ENCODE peak calls at places on chromosomes 7 and 10, in four cellular contexts. Z is fibroblast of lung, L is stomach, T is A549. E is an unnamed sample.

GRCh38 chr7:44791278-44792219 is 4.9 kb upstream of the PPIA start:
- DNase-seq in L (no peak), T (no peak), Z (peak), E (peak)

GRCh38 chr7:20085086-20085485 is 132.1 kb downstream of the MACC1 start:
- DNase-seq in T (no peak), L (no peak), Z (peak), E (peak)

GRCh38 chr7:30923774-30924413 is 12.2 kb downstream of the AQP1 start:
- DNase-seq in L (peak), Z (no peak), T (no peak), E (no peak)

GRCh38 chr10:14556285-14556956 is 218.3 kb downstream of the FAM107B start:
- DNase-seq in L (no peak), Z (peak), T (peak), E (no peak)

GRCh38 chr10:127020260-127020659 is 115.0 kb downstream of the DOCK1 start:
- DNase-seq in Z (no peak), L (no peak), T (no peak), E (no peak)

GRCh38 chr10:119466655-119467054 is 75.9 kb downstream of the RGS10 start:
- DNase-seq in T (no peak), Z (no peak), L (no peak), E (no peak)

GRCh38 chr10:69994262-69994661 is 58.4 kb upstream of the MACROH2A2 start:
- DNase-seq in L (no peak), T (peak), Z (peak), E (peak)

GRCh38 chr7:137772748-137773147 is 74.0 kb downstream of the DGKI start:
- DNase-seq in T (no peak), Z (peak), L (no peak), E (peak)

GRCh38 chr10:79243211-79244067 is 103.8 kb upstream of the PPIF start:
- DNase-seq in Z (no peak), L (peak), T (no peak), E (no peak)

GRCh38 chr7:95509199-95509598 is 23.5 kb downstream of the ASB4 start:
- DNase-seq in L (no peak), Z (peak), T (no peak), E (peak)

GRCh38 chr10:70915806-70916205 is 27.4 kb upstream of the PCBD1 start:
- DNase-seq in T (no peak), L (no peak), Z (no peak), E (no peak)

GRCh38 chr10:62426086-62426485 is 51.9 kb downstream of the ZNF365 start:
- DNase-seq in Z (no peak), L (no peak), T (peak), E (no peak)

GRCh38 chr7:151137841-151138540 is 29.5 kb downstream of the GBX1 start:
- DNase-seq in L (no peak), Z (no peak), T (no peak), E (no peak)

GRCh38 chr10:89214766-89215165 is 7.6 kb upstream of the CH25H start:
- DNase-seq in L (no peak), T (no peak), Z (no peak), E (peak)

GRCh38 chr10:127278001-127278400 is 81.6 kb upstream of the INSYN2A start:
- DNase-seq in Z (peak), T (peak), L (no peak), E (peak)

GRCh38 chr7:141575164-141575563 is 24.0 kb downstream of the AGK start:
- DNase-seq in Z (peak), L (no peak), T (no peak), E (peak)

GRCh38 chr7:98341106-98341505 is 59.6 kb downstream of the BRI3 start:
- DNase-seq in Z (peak), T (no peak), L (no peak), E (peak)

GRCh38 chr7:33373195-33373594 is 243.8 kb downstream of the BBS9 start:
- DNase-seq in T (no peak), Z (no peak), L (no peak), E (no peak)

GRCh38 chr7:42227931-42228591 is 8.9 kb downstream of the GLI3 start:
- DNase-seq in L (no peak), Z (peak), T (no peak), E (no peak)

GRCh38 chr10:63129888-63130287 is 3.2 kb upstream of the NRBF2 start:
- DNase-seq in Z (no peak), T (no peak), L (no peak), E (no peak)

GRCh38 chr10:13717936-13718772 is 131.4 kb downstream of the PRPF18 start:
- DNase-seq in T (no peak), L (peak), Z (peak), E (peak)

GRCh38 chr7:130758429-130759056 is 24.5 kb upstream of the KLF14 start:
- DNase-seq in Z (peak), T (peak), L (no peak), E (peak)

GRCh38 chr10:23870612-23871011 is 338.3 kb upstream of the KIAA1217 start:
- DNase-seq in L (no peak), T (no peak), Z (no peak), E (no peak)

GRCh38 chr7:44065431-44066110 is at the start of gene PGAM2:
- DNase-seq in L (no peak), T (no peak), Z (no peak), E (no peak)

GRCh38 chr10:68434657-68435056 is 27.6 kb upstream of the RUFY2 start:
- DNase-seq in T (no peak), Z (peak), L (no peak), E (no peak)

GRCh38 chr7:130150587-130150986 is 54.6 kb downstream of the TMEM209 start:
- DNase-seq in L (no peak), T (no peak), Z (no peak), E (no peak)

GRCh38 chr10:115857856-115858255 is 415.1 kb downstream of the GFRA1 start:
- DNase-seq in T (no peak), Z (peak), L (no peak), E (peak)

GRCh38 chr7:124033093-124033806 is 383 bp upstream of the TMEM229A start:
- DNase-seq in Z (peak), L (peak), T (no peak), E (no peak)

GRCh38 chr10:84783386-84783785 is 455.0 kb downstream of the CCSER2 start:
- DNase-seq in T (peak), Z (no peak), L (no peak), E (no peak)

GRCh38 chr10:84784749-84785148 is 456.4 kb downstream of the CCSER2 start:
- DNase-seq in L (no peak), T (no peak), Z (no peak), E (no peak)

GRCh38 chr10:84789050-84789449 is 460.7 kb downstream of the CCSER2 start:
- DNase-seq in T (no peak), Z (no peak), L (no peak), E (no peak)

GRCh38 chr10:84783909-84784308 is 455.5 kb downstream of the CCSER2 start:
- DNase-seq in L (no peak), Z (no peak), T (no peak), E (no peak)
- TF ChIP-seq CTCF in L (no peak), Z (no peak), T (no peak), E (no peak)

GRCh38 chr10:98168766-98169165 is 34.3 kb downstream of the R3HCC1L start:
- DNase-seq in Z (no peak), T (no peak), L (no peak), E (no peak)

GRCh38 chr10:98167191-98167590 is 32.7 kb downstream of the R3HCC1L start:
- DNase-seq in T (no peak), L (no peak), Z (no peak), E (no peak)

GRCh38 chr10:98169379-98169778 is 34.9 kb downstream of the R3HCC1L start:
- DNase-seq in T (no peak), L (no peak), Z (no peak), E (no peak)

GRCh38 chr10:98170249-98171117 is 36.0 kb downstream of the R3HCC1L start:
- DNase-seq in Z (peak), L (peak), T (peak), E (peak)

GRCh38 chr10:98168147-98168546 is 33.7 kb downstream of the R3HCC1L start:
- DNase-seq in T (no peak), Z (no peak), L (no peak), E (no peak)
- H3K4me3 ChIP-seq in T (no peak), Z (no peak), L (no peak), E (no peak)

GRCh38 chr7:107384025-107384424 is 85.8 kb upstream of the GPR22 start:
- DNase-seq in L (no peak), T (no peak), Z (no peak), E (no peak)
- TF ChIP-seq CTCF in L (no peak), T (peak), Z (no peak), E (no peak)

DNA sequence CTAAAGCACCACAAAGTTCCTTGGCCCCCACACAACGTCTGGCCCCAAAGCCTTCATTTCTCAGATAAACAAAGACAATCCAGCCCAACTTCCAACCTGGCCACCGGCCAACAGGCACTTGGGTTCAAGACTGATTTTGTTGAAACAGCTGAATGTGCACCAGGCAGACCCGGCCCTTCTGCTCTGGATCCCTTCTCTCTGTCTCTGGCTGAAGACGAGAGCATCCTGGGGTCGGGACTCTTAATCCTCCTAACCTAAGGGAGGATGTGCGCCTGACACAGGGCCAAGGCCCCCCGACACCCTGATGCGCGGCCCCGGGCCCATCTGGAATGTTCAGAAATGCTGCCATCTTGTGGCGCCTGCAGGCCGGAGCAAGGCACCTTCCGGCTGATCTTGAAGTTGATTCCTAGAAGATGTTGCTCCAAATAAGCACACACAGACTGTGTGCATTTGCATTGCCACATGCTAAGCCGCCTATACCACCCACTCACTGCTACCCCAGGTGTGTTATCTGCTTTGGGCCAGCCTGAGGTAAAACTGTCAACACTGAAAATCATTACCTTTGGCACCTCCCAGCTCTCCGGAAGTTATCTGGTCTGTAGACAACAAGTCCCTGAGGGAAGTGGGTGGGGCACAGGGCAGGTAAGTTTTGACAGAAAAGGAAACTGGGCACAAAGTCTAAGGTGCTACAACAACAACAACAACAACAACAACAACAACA is 98.4 kb upstream of the HABP2 start:
- DNase-seq in L (peak), Z (peak), T (peak), E (peak)
- H3K4me3 ChIP-seq in L (no peak), Z (peak), T (no peak), E (peak)

GRCh38 chr10:43362191-43362839 is 9.1 kb upstream of the FXYD4 start:
- DNase-seq in L (peak), Z (peak), T (peak), E (peak)
- TF ChIP-seq CTCF in L (peak), Z (no peak), T (peak), E (peak)

DNA sequence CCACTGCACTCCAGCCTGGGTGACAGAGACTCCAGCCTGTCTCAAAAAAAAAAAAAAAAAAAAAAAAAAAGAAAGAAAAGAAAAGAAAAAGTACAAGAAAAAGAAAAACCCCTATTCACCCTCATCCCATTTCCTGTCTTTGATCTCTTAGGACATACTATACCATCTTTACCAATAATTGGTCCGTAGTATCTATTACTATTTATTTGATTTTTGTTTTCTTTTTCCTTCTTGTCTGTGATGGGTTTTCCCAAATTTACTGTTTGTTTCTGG is 41.6 kb downstream of the PDIA4 start:
- DNase-seq in L (no peak), Z (no peak), T (no peak), E (no peak)
- H3K4me3 ChIP-seq in L (peak), Z (no peak), T (peak), E (no peak)

DNA sequence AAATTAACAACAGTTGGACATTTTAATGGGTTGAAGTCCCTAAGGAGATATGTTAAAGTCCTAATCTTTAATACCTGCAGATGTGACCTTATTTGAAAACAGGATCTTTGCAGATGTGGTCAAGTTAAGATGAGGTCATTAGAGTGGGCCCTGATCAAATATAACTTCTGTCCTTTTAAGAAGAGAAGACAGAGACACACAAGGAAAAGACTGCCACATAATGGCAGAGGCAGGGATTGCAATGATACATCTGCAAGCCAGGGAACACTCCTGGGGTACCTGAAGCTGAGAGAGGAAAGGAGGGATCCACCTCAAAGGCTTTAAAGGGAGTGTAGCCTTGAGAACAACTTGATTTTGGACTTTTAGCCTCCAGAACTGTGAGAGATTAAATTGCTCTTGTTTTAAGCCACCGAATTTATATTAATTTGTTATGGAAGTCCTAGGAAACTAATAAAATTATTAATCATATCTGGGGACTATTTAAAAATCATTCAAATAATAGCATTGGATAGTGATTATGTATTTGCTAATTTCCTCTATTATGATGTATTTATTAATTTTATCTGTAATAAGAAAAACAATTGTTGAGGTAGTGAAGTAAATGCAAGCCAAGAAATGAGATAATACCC is 700.0 kb upstream of the PCDH15 start:
- DNase-seq in T (peak), Z (peak), L (no peak), E (peak)
- TF ChIP-seq CTCF in T (peak), Z (no peak), L (peak), E (peak)

GRCh38 chr10:80457554-80458262 is 3.6 kb downstream of the TSPAN14 start:
- DNase-seq in L (no peak), Z (no peak), T (no peak), E (no peak)
- H3K4me3 ChIP-seq in L (no peak), Z (no peak), T (peak), E (no peak)

DNA sequence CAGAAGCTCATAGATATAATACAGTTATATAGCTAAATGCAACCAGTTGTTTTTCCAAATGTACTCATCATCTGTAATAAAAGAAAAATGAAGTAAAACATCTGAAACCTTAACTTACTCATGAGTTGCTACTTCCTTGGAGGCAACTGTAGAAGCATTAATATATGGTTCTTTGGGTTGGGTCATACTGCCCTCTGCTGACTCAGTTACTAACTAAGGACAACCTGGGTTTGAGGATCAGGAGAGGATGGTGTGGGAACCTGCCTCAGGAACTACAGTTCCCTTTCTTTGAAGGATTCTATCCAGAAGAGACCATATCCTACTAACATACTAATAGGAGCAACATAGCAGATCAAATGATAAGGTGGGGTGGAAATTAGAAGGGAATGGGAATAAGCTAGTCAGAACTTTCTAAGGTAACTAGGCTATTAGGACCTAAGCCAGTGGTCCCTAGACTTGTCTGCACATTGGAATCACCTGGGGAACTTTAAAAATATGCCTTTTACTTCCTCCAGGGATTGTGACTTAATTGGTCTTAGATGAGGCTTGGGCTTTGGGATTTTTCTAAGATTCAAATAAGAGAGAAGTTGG is 20.7 kb downstream of the COX15 start:
- DNase-seq in Z (peak), T (peak), L (peak), E (peak)
- TF ChIP-seq CTCF in Z (peak), T (peak), L (no peak), E (peak)

GRCh38 chr7:73557108-73557396 is 438 bp downstream of the BCL7B start:
- DNase-seq in T (peak), L (peak), Z (peak), E (peak)

GRCh38 chr7:73557397-73558257 is at the start of gene BCL7B:
- DNase-seq in L (peak), Z (peak), T (peak), E (peak)

GRCh38 chr7:73556208-73557107 is 1.0 kb downstream of the BCL7B start:
- DNase-seq in L (no peak), Z (no peak), T (no peak), E (no peak)

GRCh38 chr7:73560035-73560835 is 2.7 kb upstream of the BCL7B start:
- DNase-seq in L (no peak), T (peak), Z (peak), E (peak)

DNA sequence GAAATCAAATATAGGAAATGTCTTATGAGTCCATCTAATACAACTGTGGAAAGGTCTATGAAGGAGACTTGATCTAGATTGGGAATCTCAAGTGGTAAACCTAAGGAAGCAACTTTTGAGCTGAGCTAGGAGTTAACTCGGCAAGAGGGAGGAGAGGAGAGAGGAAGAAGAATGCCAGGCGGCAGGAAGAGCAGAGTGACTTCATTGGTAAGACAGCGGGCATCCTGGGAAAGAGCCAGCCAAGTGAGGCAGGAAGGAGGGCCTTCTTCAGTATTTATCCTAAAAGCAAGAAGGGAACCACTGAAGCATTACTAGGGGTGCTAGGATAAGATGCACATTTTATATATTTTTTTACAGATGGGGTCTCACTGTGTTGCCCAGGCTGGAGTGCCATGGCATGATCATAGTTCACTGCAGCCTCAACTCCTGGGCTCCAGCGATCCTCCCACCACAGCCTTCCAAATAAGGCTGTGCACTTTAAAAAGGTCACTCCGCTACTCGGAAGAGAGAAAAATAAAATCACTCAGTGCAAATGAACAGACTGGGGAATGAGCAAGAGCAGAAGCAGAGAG is 2.0 kb downstream of the BCL7B start:
- DNase-seq in Z (no peak), T (no peak), L (no peak), E (peak)
- H3K4me3 ChIP-seq in Z (peak), T (peak), L (peak), E (peak)

E was measured in AG10803.